ENCODE peak calls at places on chromosomes 13 and 19, in ten cellular contexts. N is cardiac fibroblast, S is right atrium auricular region, D is thoracic aorta, I is brain microvascular endothelial cell, O is fibroblast of villous mesenchyme, Y is GM23248, W is aorta, X is PC-3, E is mucosa of descending colon. V is an unnamed sample.

GRCh38 chr13:98252931-98253470 is 75.9 kb upstream of the RNF113B start:
- DNase-seq in Y (peak; percentile 83), S (no peak), I (peak; percentile 91), O (peak; percentile 96), X (no peak), E (no peak), N (peak; percentile 57), D (no peak), W (no peak), V (peak; percentile 78)

GRCh38 chr13:111210488-111210887 is 95.4 kb downstream of the ARHGEF7 start:
- DNase-seq in W (peak; percentile 71), Y (peak; percentile 83), X (peak; percentile 29), D (no peak), S (no peak), E (no peak), O (peak; percentile 89), N (peak; percentile 84), I (peak; percentile 88), V (peak; percentile 93)

GRCh38 chr13:98066636-98067035 is 76.3 kb upstream of the FARP1 start:
- DNase-seq in Y (no peak), W (no peak), E (no peak), O (no peak), S (no peak), D (no peak), X (no peak), N (no peak), I (no peak), V (no peak)

GRCh38 chr13:46478641-46479040 is 74.3 kb upstream of the LRCH1 start:
- DNase-seq in W (no peak), Y (peak; percentile 34), S (no peak), D (no peak), N (peak; percentile 26), I (no peak), O (no peak), E (no peak), X (no peak), V (no peak)

GRCh38 chr13:19056355-19056880 is 125.2 kb downstream of the TUBA3C start:
- DNase-seq in E (no peak), Y (no peak), S (no peak), W (no peak), X (no peak), O (no peak), D (no peak), N (no peak), I (no peak), V (no peak)

GRCh38 chr19:22620912-22621311 is 13.2 kb upstream of the ZNF492 start:
- DNase-seq in X (no peak), Y (no peak), S (no peak), E (no peak), O (no peak), I (no peak), W (no peak), N (no peak), D (no peak), V (no peak)

GRCh38 chr19:49637865-49638350 is 2.0 kb downstream of the RRAS start:
- DNase-seq in E (peak; percentile 93), X (peak; percentile 87), D (peak; percentile 55), N (peak; percentile 84), O (peak; percentile 84), Y (peak; percentile 88), W (peak; percentile 93), I (peak; percentile 62), S (peak; percentile 92), V (peak; percentile 72)

GRCh38 chr13:23735329-23735728 is 153.9 kb downstream of the MIPEP start:
- DNase-seq in I (no peak), S (no peak), N (no peak), E (no peak), X (no peak), W (no peak), O (no peak), D (no peak), Y (no peak), V (no peak)

GRCh38 chr19:17469371-17470203 is 737 bp upstream of the SLC27A1 start:
- DNase-seq in Y (peak; percentile 99), X (peak; percentile 97), N (peak; percentile 96), W (peak; percentile 98), I (peak; percentile 90), O (peak; percentile 97), E (peak; percentile 97), D (peak; percentile 99), S (peak; percentile 96), V (peak; percentile 98)

GRCh38 chr19:55227241-55228014 is 1.1 kb downstream of the TMEM86B start:
- DNase-seq in X (no peak), O (no peak), D (no peak), E (no peak), W (peak; percentile 41), Y (no peak), I (no peak), S (no peak), N (no peak), V (no peak)

GRCh38 chr13:48155850-48156249 is 60.9 kb upstream of the MED4 start:
- DNase-seq in S (no peak), N (peak; percentile 82), X (peak; percentile 72), E (no peak), D (no peak), W (no peak), O (peak; percentile 79), Y (peak; percentile 82), I (peak; percentile 40), V (peak; percentile 79)

GRCh38 chr19:4669723-4670480 is at the start of gene MYDGF:
- DNase-seq in N (peak; percentile 89), X (peak; percentile 90), S (peak; percentile 91), I (peak; percentile 75), W (peak; percentile 97), D (peak; percentile 53), Y (peak; percentile 97), O (peak; percentile 92), E (peak; percentile 95), V (peak; percentile 94)

GRCh38 chr13:99383946-99384345 is 76.7 kb upstream of the GPR183 start:
- DNase-seq in N (no peak), E (no peak), D (no peak), O (no peak), I (no peak), S (no peak), Y (no peak), X (no peak), W (no peak), V (no peak)

GRCh38 chr19:5110546-5110945 is 141.6 kb downstream of the KDM4B start:
- DNase-seq in N (no peak), S (no peak), D (no peak), W (no peak), O (no peak), E (no peak), X (no peak), Y (no peak), I (no peak), V (no peak)

GRCh38 chr13:108463365-108463764 is 166.0 kb upstream of the MYO16 start:
- DNase-seq in W (no peak), D (no peak), N (peak; percentile 97), I (peak; percentile 90), E (no peak), S (no peak), Y (peak; percentile 64), O (peak; percentile 9), X (peak; percentile 61), V (peak; percentile 97)

GRCh38 chr13:25180795-25181537 is 8.9 kb upstream of the AMER2 start:
- DNase-seq in O (no peak), S (no peak), I (no peak), N (no peak), W (no peak), D (no peak), X (no peak), Y (no peak), E (no peak), V (no peak)
- H3K4me3 ChIP-seq in O (no peak overlapping the region), S (no peak overlapping the region), I (no peak overlapping the region), N (no peak overlapping the region), W (no peak overlapping the region), D (no peak overlapping the region), X (no peak overlapping the region), Y (no peak overlapping the region), E (no peak overlapping the region), V (no peak overlapping the region)

DNA sequence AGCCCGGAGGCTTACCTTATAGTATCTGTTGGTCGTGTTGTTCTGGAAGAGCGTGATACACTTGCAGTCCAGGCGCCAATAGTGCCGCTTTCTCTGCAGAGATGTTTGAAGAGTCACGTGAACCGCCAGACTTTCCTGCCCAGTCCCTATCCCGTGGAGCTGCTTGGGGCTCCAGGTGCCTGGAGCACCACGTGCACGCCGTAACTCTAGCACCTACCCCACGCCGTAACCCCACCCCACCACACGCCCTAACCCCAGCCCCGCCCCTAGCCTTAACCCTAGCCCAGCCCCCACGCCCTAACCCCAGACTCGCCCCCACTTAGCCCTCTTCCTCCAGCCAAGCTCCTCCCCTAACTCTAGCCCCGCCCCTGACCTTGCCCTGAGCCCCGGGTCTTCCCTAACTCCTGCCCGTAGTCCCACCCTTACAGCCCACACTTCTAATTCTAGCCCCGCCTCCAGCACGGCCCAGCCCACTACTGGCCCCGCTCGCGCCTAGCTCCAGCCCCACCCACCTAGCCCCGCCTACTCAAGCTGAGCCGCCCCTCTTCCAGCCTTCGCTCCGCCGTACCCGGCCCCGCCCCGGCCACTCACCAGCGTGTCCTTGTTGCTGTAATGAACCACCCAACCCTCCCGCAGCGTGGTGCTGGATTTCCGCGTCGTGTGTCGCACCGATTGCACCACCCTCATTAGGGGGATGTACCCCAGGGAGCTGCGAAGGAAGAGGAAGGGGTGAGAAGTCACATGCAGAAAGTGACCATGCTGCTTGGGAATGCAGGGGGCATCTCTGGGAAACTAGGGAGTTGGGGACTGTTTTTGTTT is 19.6 kb downstream of the PRKD2 start:
- DNase-seq in W (peak; percentile 91), Y (peak; percentile 90), I (peak; percentile 73), X (no peak), E (peak; percentile 97), D (peak; percentile 59), N (peak; percentile 67), S (peak; percentile 86), O (peak; percentile 87), V (peak; percentile 85)
- H3K4me3 ChIP-seq in W (no peak overlapping the region), Y (peak overlapping the region; percentile 32), I (peak overlapping the region; percentile 35), X (no peak overlapping the region), E (no peak overlapping the region), D (peak overlapping the region; percentile 39), N (no peak overlapping the region), S (no peak overlapping the region), O (peak overlapping the region; percentile 18), V (peak overlapping the region; percentile 45)

GRCh38 chr19:1882786-1883692 is 2.3 kb downstream of the ABHD17A start:
- DNase-seq in Y (no peak), N (no peak), O (no peak), I (no peak), E (peak; percentile 35), S (no peak), D (no peak), X (no peak), W (no peak), V (no peak)
- H3K4me3 ChIP-seq in Y (peak overlapping the region; percentile 95), N (peak overlapping the region; percentile 92), O (peak overlapping the region; percentile 96), I (peak overlapping the region; percentile 5), E (no peak overlapping the region), S (peak overlapping the region; percentile 94), D (peak overlapping the region; percentile 95), X (peak overlapping the region; percentile 82), W (no peak overlapping the region), V (peak overlapping the region; percentile 8)

DNA sequence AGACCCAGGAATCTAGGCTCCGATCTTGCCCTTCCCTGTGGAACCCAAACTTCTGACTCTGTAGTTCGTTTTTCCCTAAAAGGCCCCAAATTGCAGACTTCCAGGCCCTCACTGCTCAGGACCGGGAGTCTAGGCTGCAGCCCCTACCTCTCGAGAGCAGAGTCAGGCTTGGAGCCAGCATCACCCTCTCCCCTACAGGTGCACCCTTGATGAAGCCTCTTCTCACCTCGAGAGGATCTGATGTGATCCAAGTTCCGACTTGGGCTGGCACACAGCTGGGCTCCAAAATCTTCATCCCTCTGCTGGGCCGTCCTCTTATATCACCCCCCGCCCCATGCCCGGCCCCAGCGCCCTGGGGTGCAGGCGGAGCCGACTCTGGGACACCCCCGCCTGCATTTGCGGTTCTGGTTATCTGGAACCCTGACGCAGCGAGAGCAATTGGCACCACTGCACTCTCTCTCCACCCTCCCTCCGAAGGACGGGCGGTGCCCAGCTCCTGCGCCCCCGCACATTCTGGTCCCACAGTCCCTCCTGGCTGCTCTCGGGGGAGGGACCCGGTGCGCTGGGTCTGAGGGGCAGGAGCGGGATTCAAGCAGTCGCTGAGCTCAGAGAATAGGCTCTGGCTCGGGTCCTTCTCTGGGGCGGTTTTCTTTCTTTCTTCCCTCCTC is at the start of gene KLK7:
- DNase-seq in E (no peak), O (no peak), D (no peak), S (no peak), N (no peak), Y (no peak), I (no peak), X (no peak), W (no peak), V (no peak)
- H3K4me3 ChIP-seq in E (no peak within 1 kb of the TSS), O (no peak within 1 kb of the TSS), D (no peak within 1 kb of the TSS), S (no peak within 1 kb of the TSS), N (no peak within 1 kb of the TSS), Y (no peak within 1 kb of the TSS), I (no peak within 1 kb of the TSS), X (peak within 1 kb of the TSS; percentile 16), W (no peak within 1 kb of the TSS), V (no peak within 1 kb of the TSS)